ENCODE peak calls at places on chromosomes 2 and 18, in nine cellular contexts. Z is mammary epithelial cell; T is thyroid gland; B is endodermal cell; I is RWPE1; U is HCT116; H is CD4-positive, alpha-beta T cell; A is adrenal gland; W is CD8-positive, alpha-beta memory T cell. V is an unnamed sample.

GRCh38 chr2:168961450-168962229 is 60.5 kb downstream of the G6PC2 start:
- DNase-seq in H (no peak), W (peak; percentile 41), T (peak; percentile 3), A (peak; percentile 60), I (peak; percentile 51), B (peak; percentile 65), Z (peak; percentile 72), U (peak; percentile 79), V (peak; percentile 89)

GRCh38 chr2:75211371-75211770 is 12.1 kb upstream of the TACR1 start:
- DNase-seq in B (no peak), U (no peak), T (no peak), I (no peak), Z (no peak), A (no peak), H (no peak), W (no peak), V (no peak)

GRCh38 chr2:39837856-39838453 is 58.9 kb upstream of the THUMPD2 start:
- DNase-seq in I (peak; percentile 35), Z (peak; percentile 42), A (no peak), B (peak; percentile 79), W (no peak), U (peak; percentile 21), T (no peak), H (no peak), V (peak; percentile 18)

GRCh38 chr2:227366861-227367800 is 12.0 kb downstream of the TM4SF20 start:
- DNase-seq in U (no peak), I (no peak), A (no peak), T (no peak), H (no peak), B (no peak), W (no peak), Z (peak; percentile 37), V (no peak)

GRCh38 chr2:143477724-143478443 is 348.7 kb downstream of the ARHGAP15 start:
- DNase-seq in T (no peak), I (no peak), B (no peak), H (no peak), W (no peak), Z (no peak), A (no peak), U (no peak), V (peak; percentile 9)

GRCh38 chr18:55585050-55585449 is 2.9 kb downstream of the TCF4 start:
- DNase-seq in A (no peak), I (no peak), T (no peak), H (no peak), Z (no peak), U (no peak), B (no peak), W (no peak), V (peak; percentile 21)

GRCh38 chr2:121002597-121002996 is 266.9 kb downstream of the GLI2 start:
- DNase-seq in I (no peak), T (no peak), Z (no peak), B (peak; percentile 73), H (no peak), U (no peak), A (no peak), W (no peak), V (no peak)

GRCh38 chr2:238947920-238948710 is 100.2 kb downstream of the TWIST2 start:
- DNase-seq in U (peak; percentile 92), A (peak; percentile 53), T (no peak), W (no peak), H (no peak), B (peak; percentile 49), I (peak; percentile 88), Z (peak; percentile 98), V (peak; percentile 14)

GRCh38 chr2:191247381-191248057 is 2.3 kb downstream of the MYO1B start:
- DNase-seq in I (peak; percentile 85), Z (peak; percentile 93), U (peak; percentile 23), B (no peak), H (no peak), T (no peak), W (no peak), A (no peak), V (peak; percentile 78)

GRCh38 chr2:237254369-237254861 is 159.5 kb downstream of the COL6A3 start:
- DNase-seq in H (no peak), U (no peak), Z (no peak), I (no peak), B (no peak), W (no peak), A (no peak), T (no peak), V (no peak)

GRCh38 chr2:218959761-218960195 is 312 bp downstream of the CDK5R2 start:
- DNase-seq in B (no peak), W (no peak), Z (no peak), H (no peak), U (no peak), A (no peak), T (no peak), I (no peak), V (no peak)

GRCh38 chr2:169072163-169072925 is 3.0 kb downstream of the DHRS9 start:
- DNase-seq in A (no peak), W (no peak), T (no peak), B (no peak), Z (no peak), I (no peak), H (no peak), U (no peak), V (peak; percentile 26)

GRCh38 chr2:215324811-215325210 is 13.0 kb downstream of the ATIC start:
- DNase-seq in Z (no peak), B (no peak), H (no peak), U (no peak), A (no peak), I (no peak), W (no peak), T (no peak), V (no peak)

GRCh38 chr2:240238201-240238600 is 97.7 kb upstream of the OTOS start:
- DNase-seq in T (no peak), W (no peak), A (no peak), I (no peak), B (no peak), H (no peak), U (no peak), Z (no peak), V (no peak)

GRCh38 chr2:65299246-65299645 is 71.6 kb downstream of the ACTR2 start:
- DNase-seq in A (no peak), T (no peak), Z (peak; percentile 43), U (no peak), H (no peak), I (no peak), B (no peak), W (no peak), V (no peak)

GRCh38 chr2:241456546-241456945 is 51.8 kb downstream of the STK25 start:
- DNase-seq in H (no peak), I (no peak), W (no peak), B (no peak), T (no peak), A (no peak), U (no peak), Z (no peak), V (no peak)

GRCh38 chr2:30255026-30255425 is 23.7 kb downstream of the LBH start:
- DNase-seq in Z (no peak), B (no peak), W (no peak), A (no peak), T (no peak), U (no peak), I (no peak), H (no peak), V (no peak)

GRCh38 chr18:51149605-51150429 is 47.7 kb downstream of the MEX3C start:
- DNase-seq in U (no peak), A (no peak), T (no peak), Z (peak; percentile 77), B (no peak), H (no peak), I (no peak), W (no peak), V (no peak)

GRCh38 chr2:33476100-33476792 is at the start of gene RASGRP3:
- DNase-seq in W (no peak), I (peak; percentile 60), H (peak; percentile 44), A (peak; percentile 93), U (peak; percentile 26), Z (peak; percentile 73), B (peak; percentile 72), T (peak; percentile 91), V (peak; percentile 99)

GRCh38 chr2:33478968-33479691 is 2.7 kb downstream of the RASGRP3 start:
- DNase-seq in W (no peak), Z (no peak), B (no peak), H (no peak), T (peak; percentile 52), A (no peak), I (no peak), U (no peak), V (peak; percentile 42)

GRCh38 chr2:33476793-33477190 is 343 bp downstream of the RASGRP3 start:
- DNase-seq in B (no peak), T (no peak), U (no peak), Z (no peak), H (no peak), I (no peak), A (no peak), W (no peak), V (no peak)

GRCh38 chr2:33475381-33476099 is 909 bp upstream of the RASGRP3 start:
- DNase-seq in U (peak; percentile 78), A (peak; percentile 87), T (peak; percentile 80), B (peak; percentile 93), H (peak; percentile 75), I (peak; percentile 63), Z (peak; percentile 77), W (peak; percentile 80), V (peak; percentile 87)

GRCh38 chr2:33477473-33478468 is 1.3 kb downstream of the RASGRP3 start:
- DNase-seq in H (no peak), T (no peak), A (peak; percentile 69), W (no peak), B (no peak), I (no peak), Z (no peak), U (no peak), V (peak; percentile 36)
- H3K27ac ChIP-seq in H (peak overlapping the region; percentile 87), T (peak overlapping the region; percentile 91), A (peak overlapping the region; percentile 15), W (no peak overlapping the region), B (no peak overlapping the region), I (no peak overlapping the region), Z (no peak overlapping the region), U (no peak overlapping the region), V (no peak overlapping the region)

DNA sequence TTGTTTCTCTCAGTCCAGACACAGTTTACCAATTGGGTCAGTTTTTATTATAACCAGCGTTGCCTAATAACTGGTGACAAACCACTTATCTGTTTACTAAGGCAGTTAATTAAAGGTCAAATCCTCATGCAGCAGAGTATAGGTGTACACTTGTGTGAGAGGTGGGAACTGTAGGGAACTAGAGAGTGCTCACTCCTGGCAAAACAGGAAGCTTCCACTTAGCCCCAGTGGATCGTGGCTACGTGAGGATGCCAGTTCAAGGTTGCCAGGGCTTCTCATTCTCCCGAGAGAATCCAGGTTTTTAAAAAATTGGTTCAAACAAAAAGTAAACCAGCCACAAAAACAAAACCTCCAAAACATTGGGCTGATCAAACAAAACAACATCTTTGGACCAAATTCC is 8.1 kb downstream of the CYBRD1 start:
- DNase-seq in B (no peak), H (no peak), T (no peak), W (no peak), U (no peak), I (no peak), A (no peak), Z (no peak), V (no peak)
- H3K27ac ChIP-seq in B (no peak overlapping the region), H (no peak overlapping the region), T (peak overlapping the region; percentile 85), W (no peak overlapping the region), U (no peak overlapping the region), I (no peak overlapping the region), A (no peak overlapping the region), Z (no peak overlapping the region), V (no peak overlapping the region)

GRCh38 chr2:69797836-69798465 is 31.5 kb upstream of the GMCL1 start:
- DNase-seq in Z (peak; percentile 67), U (no peak), W (no peak), A (no peak), I (peak; percentile 34), B (no peak), H (no peak), T (no peak), V (peak; percentile 19)
- H3K27ac ChIP-seq in Z (peak overlapping the region; percentile 87), U (no peak overlapping the region), W (no peak overlapping the region), A (no peak overlapping the region), I (peak overlapping the region; percentile 89), B (peak overlapping the region; percentile 95), H (no peak overlapping the region), T (no peak overlapping the region), V (peak overlapping the region; percentile 69)

GRCh38 chr2:25490220-25490619 is 148.5 kb upstream of the DNMT3A start:
- DNase-seq in Z (no peak), H (no peak), T (no peak), W (no peak), A (no peak), U (no peak), I (no peak), B (no peak), V (no peak)
- H3K27ac ChIP-seq in Z (no peak overlapping the region), H (no peak overlapping the region), T (no peak overlapping the region), W (no peak overlapping the region), A (no peak overlapping the region), U (no peak overlapping the region), I (no peak overlapping the region), B (no peak overlapping the region), V (no peak overlapping the region)